ENCODE peak calls at places on chromosomes 13 and 19, in five cellular contexts. One of them, this sample, is unnamed.

GRCh38 chr13:85255978-85256377 is 543.2 kb downstream of the SLITRK6 start:
- DNase-seq in fibroblast of lung: no peak
- DNase-seq in lower lobe of right lung: no peak
- DNase-seq in heart right ventricle: no peak
- DNase-seq in substantia nigra: no peak
- DNase-seq in this sample: no peak

GRCh38 chr13:81171065-81171647 is 830.2 kb upstream of the SPRY2 start:
- DNase-seq in fibroblast of lung: peak; percentile 34
- DNase-seq in lower lobe of right lung: no peak
- DNase-seq in heart right ventricle: no peak
- DNase-seq in substantia nigra: no peak
- DNase-seq in this sample: no peak

GRCh38 chr13:48094404-48094780 is 512 bp downstream of the MED4 start:
- DNase-seq in fibroblast of lung: peak; percentile 4
- DNase-seq in lower lobe of right lung: no peak
- DNase-seq in heart right ventricle: no peak
- DNase-seq in substantia nigra: no peak
- DNase-seq in this sample: peak; percentile 5

GRCh38 chr13:44854264-44855060 is 134.8 kb downstream of the NUFIP1 start:
- DNase-seq in fibroblast of lung: no peak
- DNase-seq in lower lobe of right lung: peak; percentile 66
- DNase-seq in heart right ventricle: peak; percentile 61
- DNase-seq in substantia nigra: no peak
- DNase-seq in this sample: no peak

GRCh38 chr13:98576215-98576945 is 527 bp downstream of the STK24 start:
- DNase-seq in fibroblast of lung: no peak
- DNase-seq in lower lobe of right lung: peak; percentile 73
- DNase-seq in heart right ventricle: peak; percentile 63
- DNase-seq in substantia nigra: no peak
- DNase-seq in this sample: no peak

GRCh38 chr13:92838786-92839185 is 387.8 kb upstream of the GPC6 start:
- DNase-seq in fibroblast of lung: peak; percentile 97
- DNase-seq in lower lobe of right lung: no peak
- DNase-seq in heart right ventricle: no peak
- DNase-seq in substantia nigra: no peak
- DNase-seq in this sample: no peak

GRCh38 chr13:65943711-65944110 is 1286.4 kb downstream of the PCDH9 start:
- DNase-seq in fibroblast of lung: peak; percentile 8
- DNase-seq in lower lobe of right lung: no peak
- DNase-seq in heart right ventricle: no peak
- DNase-seq in substantia nigra: no peak
- DNase-seq in this sample: no peak

GRCh38 chr19:56144396-56144795 is 3.3 kb downstream of the ZNF444 start:
- DNase-seq in fibroblast of lung: no peak
- DNase-seq in lower lobe of right lung: no peak
- DNase-seq in heart right ventricle: no peak
- DNase-seq in substantia nigra: no peak
- DNase-seq in this sample: no peak

GRCh38 chr13:42865703-42866102 is 84.3 kb downstream of the FAM216B start:
- DNase-seq in fibroblast of lung: peak; percentile 32
- DNase-seq in lower lobe of right lung: no peak
- DNase-seq in heart right ventricle: no peak
- DNase-seq in substantia nigra: no peak
- DNase-seq in this sample: no peak

GRCh38 chr13:57624565-57625435 is 6.7 kb upstream of the PCDH17 start:
- DNase-seq in fibroblast of lung: peak; percentile 78
- DNase-seq in lower lobe of right lung: no peak
- DNase-seq in heart right ventricle: no peak
- DNase-seq in substantia nigra: peak; percentile 8
- DNase-seq in this sample: peak; percentile 43

GRCh38 chr19:15673176-15673654 is 328 bp downstream of the CYP4F12 start:
- DNase-seq in fibroblast of lung: no peak
- DNase-seq in lower lobe of right lung: no peak
- DNase-seq in heart right ventricle: peak; percentile 23
- DNase-seq in substantia nigra: no peak
- DNase-seq in this sample: no peak

GRCh38 chr13:98910501-98910951 is 67.3 kb downstream of the DOCK9 start:
- DNase-seq in fibroblast of lung: peak; percentile 28
- DNase-seq in lower lobe of right lung: no peak
- DNase-seq in heart right ventricle: no peak
- DNase-seq in substantia nigra: no peak
- DNase-seq in this sample: no peak

GRCh38 chr13:69683921-69684663 is 423.5 kb upstream of the ATXN8OS start:
- DNase-seq in fibroblast of lung: no peak
- DNase-seq in lower lobe of right lung: no peak
- DNase-seq in heart right ventricle: no peak
- DNase-seq in substantia nigra: no peak
- DNase-seq in this sample: no peak

GRCh38 chr19:57802269-57802668 is 12.4 kb downstream of the ZNF552 start:
- DNase-seq in fibroblast of lung: no peak
- DNase-seq in lower lobe of right lung: no peak
- DNase-seq in heart right ventricle: no peak
- DNase-seq in substantia nigra: no peak
- DNase-seq in this sample: no peak

GRCh38 chr13:97743946-97744345 is 209.5 kb upstream of the IPO5 start:
- DNase-seq in fibroblast of lung: peak; percentile 28
- DNase-seq in lower lobe of right lung: no peak
- DNase-seq in heart right ventricle: no peak
- DNase-seq in substantia nigra: no peak
- DNase-seq in this sample: no peak

GRCh38 chr13:53522034-53522433 is 493.4 kb downstream of the OLFM4 start:
- DNase-seq in fibroblast of lung: no peak
- DNase-seq in lower lobe of right lung: no peak
- DNase-seq in heart right ventricle: no peak
- DNase-seq in substantia nigra: no peak
- DNase-seq in this sample: no peak

GRCh38 chr19:33677745-33678426 is 56.1 kb downstream of the CHST8 start:
- DNase-seq in fibroblast of lung: no peak
- DNase-seq in lower lobe of right lung: no peak
- DNase-seq in heart right ventricle: no peak
- DNase-seq in substantia nigra: no peak
- DNase-seq in this sample: no peak

GRCh38 chr13:109468123-109468522 is 318.3 kb downstream of the IRS2 start:
- DNase-seq in fibroblast of lung: no peak
- DNase-seq in lower lobe of right lung: no peak
- DNase-seq in heart right ventricle: no peak
- DNase-seq in substantia nigra: no peak
- DNase-seq in this sample: no peak

GRCh38 chr19:39411832-39412099 is 703 bp upstream of the PLEKHG2 start:
- DNase-seq in fibroblast of lung: peak; percentile 96
- DNase-seq in lower lobe of right lung: peak; percentile 94
- DNase-seq in heart right ventricle: peak; percentile 90
- DNase-seq in substantia nigra: peak; percentile 76
- DNase-seq in this sample: peak; percentile 81

GRCh38 chr19:16604615-16605014 is 23.4 kb downstream of the MED26 start:
- DNase-seq in fibroblast of lung: no peak
- DNase-seq in lower lobe of right lung: no peak
- DNase-seq in heart right ventricle: no peak
- DNase-seq in substantia nigra: no peak
- DNase-seq in this sample: no peak

GRCh38 chr13:20149762-20150161 is 11.1 kb downstream of the GJA3 start:
- DNase-seq in fibroblast of lung: no peak
- DNase-seq in lower lobe of right lung: no peak
- DNase-seq in heart right ventricle: no peak
- DNase-seq in substantia nigra: no peak
- DNase-seq in this sample: no peak

GRCh38 chr13:106602178-106602577 is 34.2 kb upstream of the ARGLU1 start:
- DNase-seq in fibroblast of lung: no peak
- DNase-seq in lower lobe of right lung: peak; percentile 56
- DNase-seq in heart right ventricle: no peak
- DNase-seq in substantia nigra: no peak
- DNase-seq in this sample: no peak

GRCh38 chr13:30355405-30355741 is 48.0 kb upstream of the KATNAL1 start:
- DNase-seq in fibroblast of lung: no peak
- DNase-seq in lower lobe of right lung: peak; percentile 67
- DNase-seq in heart right ventricle: peak; percentile 37
- DNase-seq in substantia nigra: no peak
- DNase-seq in this sample: no peak

GRCh38 chr19:17737690-17738153 is 13.6 kb upstream of the FCHO1 start:
- DNase-seq in fibroblast of lung: peak; percentile 43
- DNase-seq in lower lobe of right lung: no peak
- DNase-seq in heart right ventricle: no peak
- DNase-seq in substantia nigra: no peak
- DNase-seq in this sample: no peak

GRCh38 chr13:68261105-68261504 is 1031.0 kb upstream of the PCDH9 start:
- DNase-seq in fibroblast of lung: no peak
- DNase-seq in lower lobe of right lung: no peak
- DNase-seq in heart right ventricle: no peak
- DNase-seq in substantia nigra: no peak
- DNase-seq in this sample: no peak

GRCh38 chr13:97148894-97149293 is 73.2 kb upstream of the MBNL2 start:
- DNase-seq in fibroblast of lung: no peak
- DNase-seq in lower lobe of right lung: no peak
- DNase-seq in heart right ventricle: no peak
- DNase-seq in substantia nigra: no peak
- DNase-seq in this sample: no peak

GRCh38 chr19:13164370-13165090 is 14.3 kb downstream of the IER2 start:
- DNase-seq in fibroblast of lung: peak; percentile 83
- DNase-seq in lower lobe of right lung: peak; percentile 69
- DNase-seq in heart right ventricle: peak; percentile 79
- DNase-seq in substantia nigra: no peak
- DNase-seq in this sample: no peak

DNA sequence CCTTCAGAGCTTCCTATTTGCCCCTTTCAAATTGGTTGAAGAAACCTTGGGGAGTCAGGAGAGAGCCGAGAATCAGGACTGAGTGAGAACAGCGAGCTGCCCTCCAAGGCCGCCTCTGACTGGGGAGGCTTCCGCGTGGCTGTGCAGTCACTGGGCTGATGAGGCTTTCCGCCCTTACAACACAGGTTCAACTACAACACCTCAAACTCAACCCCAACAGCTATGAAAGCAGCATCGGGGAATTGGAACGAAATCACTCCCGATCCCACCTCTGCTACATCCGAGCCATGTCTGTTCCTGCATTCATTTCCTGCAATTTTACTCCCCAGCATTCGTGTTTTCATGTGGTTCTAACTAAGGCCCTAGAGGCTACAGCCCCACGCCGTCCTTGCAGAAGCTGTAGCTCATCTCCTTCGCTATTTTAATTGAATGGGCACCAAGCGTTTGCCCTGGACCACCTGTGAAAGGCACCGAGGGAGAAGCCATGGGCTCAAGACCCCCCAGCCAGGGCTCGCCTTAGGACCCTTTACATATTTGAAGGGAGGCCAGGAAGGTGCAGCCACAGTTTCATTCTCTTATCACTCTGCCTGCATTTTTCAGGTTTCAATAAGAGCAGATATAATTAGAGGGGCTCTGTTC is 12.3 kb upstream of the RASA3 start:
- DNase-seq in fibroblast of lung: no peak
- DNase-seq in lower lobe of right lung: no peak
- DNase-seq in heart right ventricle: no peak
- DNase-seq in substantia nigra: no peak
- DNase-seq in this sample: no peak
- H3K27ac ChIP-seq in fibroblast of lung: no peak overlapping the region
- H3K27ac ChIP-seq in lower lobe of right lung: no peak overlapping the region
- H3K27ac ChIP-seq in heart right ventricle: no peak overlapping the region
- H3K27ac ChIP-seq in substantia nigra: no peak overlapping the region
- H3K27ac ChIP-seq in this sample: no peak overlapping the region

DNA sequence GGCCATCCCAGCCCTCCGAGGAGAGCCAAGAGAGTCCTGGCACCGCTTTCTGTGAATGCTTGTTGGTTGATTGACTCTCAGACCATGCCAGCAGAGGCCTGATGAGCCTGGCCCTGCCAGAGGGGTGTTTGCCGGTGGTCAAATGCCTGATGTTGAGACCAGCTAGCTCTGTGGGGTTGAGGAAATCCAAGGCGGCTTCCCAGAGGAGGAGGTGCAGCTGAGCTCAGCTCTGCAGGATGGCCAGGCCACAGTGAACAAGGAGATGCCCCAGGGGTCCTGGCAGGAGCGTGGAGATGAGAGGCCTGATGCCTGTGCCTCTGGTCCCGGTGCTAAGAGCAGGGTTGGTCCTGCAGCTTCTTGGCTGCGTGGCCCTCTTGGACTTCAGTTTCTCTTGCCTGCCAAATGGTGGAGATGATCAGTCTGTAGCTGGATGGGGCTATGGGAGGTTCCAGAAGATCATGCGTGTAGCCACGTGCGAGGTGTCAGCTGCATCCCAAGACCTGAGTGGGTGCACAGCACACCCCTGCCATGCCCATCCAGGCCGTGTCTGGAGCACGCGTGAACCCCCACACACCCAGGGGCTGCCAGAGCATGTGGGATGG is 16.8 kb downstream of the NFIC start:
- DNase-seq in fibroblast of lung: no peak
- DNase-seq in lower lobe of right lung: no peak
- DNase-seq in heart right ventricle: no peak
- DNase-seq in substantia nigra: no peak
- DNase-seq in this sample: no peak
- H3K27ac ChIP-seq in fibroblast of lung: peak overlapping the region; percentile 47
- H3K27ac ChIP-seq in lower lobe of right lung: peak overlapping the region; percentile 28
- H3K27ac ChIP-seq in heart right ventricle: peak overlapping the region; percentile 84
- H3K27ac ChIP-seq in substantia nigra: peak overlapping the region; percentile 3
- H3K27ac ChIP-seq in this sample: no peak overlapping the region

GRCh38 chr13:112977525-112977924 is 8.5 kb downstream of the MCF2L start:
- DNase-seq in fibroblast of lung: no peak
- DNase-seq in lower lobe of right lung: no peak
- DNase-seq in heart right ventricle: no peak
- DNase-seq in substantia nigra: no peak
- DNase-seq in this sample: no peak
- H3K27ac ChIP-seq in fibroblast of lung: no peak overlapping the region
- H3K27ac ChIP-seq in lower lobe of right lung: no peak overlapping the region
- H3K27ac ChIP-seq in heart right ventricle: peak overlapping the region; percentile 80
- H3K27ac ChIP-seq in substantia nigra: no peak overlapping the region
- H3K27ac ChIP-seq in this sample: no peak overlapping the region

GRCh38 chr19:53520163-53520546 is 17.8 kb upstream of the ZNF331 start:
- DNase-seq in fibroblast of lung: no peak
- DNase-seq in lower lobe of right lung: no peak
- DNase-seq in heart right ventricle: no peak
- DNase-seq in substantia nigra: no peak
- DNase-seq in this sample: no peak
- H3K27ac ChIP-seq in fibroblast of lung: peak overlapping the region; percentile 76
- H3K27ac ChIP-seq in lower lobe of right lung: peak overlapping the region; percentile 88
- H3K27ac ChIP-seq in heart right ventricle: peak overlapping the region; percentile 77
- H3K27ac ChIP-seq in substantia nigra: peak overlapping the region; percentile 90
- H3K27ac ChIP-seq in this sample: peak overlapping the region; percentile 92